ENCODE peak calls at places on chromosome X, in ten cellular contexts. One of them, this sample, is unnamed.

GRCh38 chrX:133185938-133186337 is 32.2 kb downstream of the TFDP3 start:
- DNase-seq in GM20000: no peak
- DNase-seq in epithelial cell of proximal tubule: no peak
- DNase-seq in choroid plexus epithelial cell: no peak
- DNase-seq in GM06990: no peak
- DNase-seq in IMR-90: no peak
- DNase-seq in uterus: no peak
- DNase-seq in HCT116: peak
- DNase-seq in left ventricle myocardium inferior: no peak
- DNase-seq in Caco-2: no peak
- DNase-seq in this sample: peak

GRCh38 chrX:55710701-55711100 is 6.8 kb upstream of the RRAGB start:
- DNase-seq in GM20000: no peak
- DNase-seq in epithelial cell of proximal tubule: peak
- DNase-seq in choroid plexus epithelial cell: peak
- DNase-seq in GM06990: no peak
- DNase-seq in IMR-90: no peak
- DNase-seq in uterus: peak
- DNase-seq in HCT116: no peak
- DNase-seq in left ventricle myocardium inferior: no peak
- DNase-seq in Caco-2: no peak
- DNase-seq in this sample: peak

GRCh38 chrX:13103111-13103913 is 58.9 kb upstream of the FAM9C start:
- DNase-seq in GM20000: no peak
- DNase-seq in epithelial cell of proximal tubule: no peak
- DNase-seq in choroid plexus epithelial cell: no peak
- DNase-seq in GM06990: no peak
- DNase-seq in IMR-90: no peak
- DNase-seq in uterus: no peak
- DNase-seq in HCT116: no peak
- DNase-seq in left ventricle myocardium inferior: no peak
- DNase-seq in Caco-2: no peak
- DNase-seq in this sample: no peak

GRCh38 chrX:48496660-48497059 is 12.1 kb upstream of the PORCN start:
- DNase-seq in GM20000: no peak
- DNase-seq in epithelial cell of proximal tubule: no peak
- DNase-seq in choroid plexus epithelial cell: peak
- DNase-seq in GM06990: no peak
- DNase-seq in IMR-90: peak
- DNase-seq in uterus: no peak
- DNase-seq in HCT116: no peak
- DNase-seq in left ventricle myocardium inferior: no peak
- DNase-seq in Caco-2: no peak
- DNase-seq in this sample: no peak

GRCh38 chrX:113743069-113743468 is 840.8 kb upstream of the HTR2C start:
- DNase-seq in GM20000: no peak
- DNase-seq in epithelial cell of proximal tubule: no peak
- DNase-seq in choroid plexus epithelial cell: no peak
- DNase-seq in GM06990: no peak
- DNase-seq in IMR-90: no peak
- DNase-seq in uterus: no peak
- DNase-seq in HCT116: no peak
- DNase-seq in left ventricle myocardium inferior: no peak
- DNase-seq in Caco-2: no peak
- DNase-seq in this sample: no peak

GRCh38 chrX:102934624-102935023 is 2.4 kb upstream of the RAB40AL start:
- DNase-seq in GM20000: peak
- DNase-seq in epithelial cell of proximal tubule: no peak
- DNase-seq in choroid plexus epithelial cell: peak
- DNase-seq in GM06990: no peak
- DNase-seq in IMR-90: peak
- DNase-seq in uterus: no peak
- DNase-seq in HCT116: no peak
- DNase-seq in left ventricle myocardium inferior: no peak
- DNase-seq in Caco-2: peak
- DNase-seq in this sample: peak

GRCh38 chrX:15761564-15762191 is 23.6 kb downstream of the CA5B start:
- DNase-seq in GM20000: peak
- DNase-seq in epithelial cell of proximal tubule: no peak
- DNase-seq in choroid plexus epithelial cell: peak
- DNase-seq in GM06990: no peak
- DNase-seq in IMR-90: peak
- DNase-seq in uterus: no peak
- DNase-seq in HCT116: no peak
- DNase-seq in left ventricle myocardium inferior: no peak
- DNase-seq in Caco-2: peak
- DNase-seq in this sample: peak

GRCh38 chrX:124342174-124342867 is 4.0 kb upstream of the SH2D1A start:
- DNase-seq in GM20000: no peak
- DNase-seq in epithelial cell of proximal tubule: no peak
- DNase-seq in choroid plexus epithelial cell: no peak
- DNase-seq in GM06990: no peak
- DNase-seq in IMR-90: no peak
- DNase-seq in uterus: no peak
- DNase-seq in HCT116: no peak
- DNase-seq in left ventricle myocardium inferior: no peak
- DNase-seq in Caco-2: no peak
- DNase-seq in this sample: no peak

GRCh38 chrX:17788439-17788838 is 51.1 kb downstream of the SCML1 start:
- DNase-seq in GM20000: peak
- DNase-seq in epithelial cell of proximal tubule: no peak
- DNase-seq in choroid plexus epithelial cell: peak
- DNase-seq in GM06990: no peak
- DNase-seq in IMR-90: peak
- DNase-seq in uterus: peak
- DNase-seq in HCT116: peak
- DNase-seq in left ventricle myocardium inferior: no peak
- DNase-seq in Caco-2: peak
- DNase-seq in this sample: peak

GRCh38 chrX:127085939-127086338 is 266.4 kb downstream of the PRR32 start:
- DNase-seq in GM20000: no peak
- DNase-seq in epithelial cell of proximal tubule: no peak
- DNase-seq in choroid plexus epithelial cell: no peak
- DNase-seq in GM06990: no peak
- DNase-seq in IMR-90: no peak
- DNase-seq in uterus: no peak
- DNase-seq in HCT116: no peak
- DNase-seq in left ventricle myocardium inferior: no peak
- DNase-seq in Caco-2: no peak
- DNase-seq in this sample: no peak

GRCh38 chrX:29478336-29479069 is 736.9 kb upstream of the MAGEB2 start:
- DNase-seq in GM20000: peak
- DNase-seq in epithelial cell of proximal tubule: no peak
- DNase-seq in choroid plexus epithelial cell: peak
- DNase-seq in GM06990: peak
- DNase-seq in IMR-90: peak
- DNase-seq in uterus: no peak
- DNase-seq in HCT116: peak
- DNase-seq in left ventricle myocardium inferior: no peak
- DNase-seq in Caco-2: peak
- DNase-seq in this sample: peak

GRCh38 chrX:103376979-103377324 is 614 bp downstream of the BEX3 start:
- DNase-seq in GM20000: no peak
- DNase-seq in epithelial cell of proximal tubule: no peak
- DNase-seq in choroid plexus epithelial cell: peak
- DNase-seq in GM06990: no peak
- DNase-seq in IMR-90: peak
- DNase-seq in uterus: peak
- DNase-seq in HCT116: no peak
- DNase-seq in left ventricle myocardium inferior: no peak
- DNase-seq in Caco-2: peak
- DNase-seq in this sample: no peak

GRCh38 chrX:23287191-23287764 is 47.4 kb upstream of the PTCHD1 start:
- DNase-seq in GM20000: no peak
- DNase-seq in epithelial cell of proximal tubule: peak
- DNase-seq in choroid plexus epithelial cell: no peak
- DNase-seq in GM06990: no peak
- DNase-seq in IMR-90: no peak
- DNase-seq in uterus: no peak
- DNase-seq in HCT116: no peak
- DNase-seq in left ventricle myocardium inferior: no peak
- DNase-seq in Caco-2: no peak
- DNase-seq in this sample: no peak

DNA sequence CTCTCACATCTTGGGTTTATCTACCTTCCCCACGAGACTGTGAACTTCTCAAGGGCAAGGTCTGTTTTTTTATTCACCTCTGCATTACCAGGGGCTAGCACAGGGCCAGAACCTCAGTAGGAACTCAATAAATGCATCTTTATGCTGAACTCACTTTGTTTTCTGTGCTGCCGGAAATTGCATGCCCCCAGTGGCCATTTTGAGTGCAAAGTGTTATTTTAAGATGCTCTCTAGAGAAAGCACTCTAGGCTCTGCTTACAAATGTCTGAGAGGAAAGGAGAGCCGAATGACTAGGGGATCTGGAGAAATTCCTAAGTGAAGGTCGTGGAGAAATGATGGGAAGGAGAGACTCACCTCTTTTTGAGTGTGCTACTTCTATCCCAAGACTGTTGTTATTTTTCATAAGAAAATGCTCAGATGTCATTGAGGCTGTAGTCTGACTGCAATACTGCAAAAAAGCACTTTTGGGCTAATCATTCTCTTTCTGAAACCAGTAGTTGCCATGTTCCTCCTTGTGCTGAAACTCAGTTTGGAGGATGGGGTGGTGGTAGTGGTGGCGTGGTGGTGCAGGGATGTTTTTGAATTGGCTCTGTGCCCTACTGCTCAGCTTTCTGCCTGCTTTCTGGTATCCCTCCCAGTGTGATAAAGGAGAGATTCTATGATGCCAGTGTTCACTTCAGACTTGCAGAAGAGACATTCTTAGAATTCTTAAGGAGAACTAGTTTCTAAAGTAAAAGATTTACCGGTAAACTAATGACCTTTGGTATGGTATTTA is 41.3 kb downstream of the DOCK11 start:
- DNase-seq in GM20000: peak
- DNase-seq in epithelial cell of proximal tubule: no peak
- DNase-seq in choroid plexus epithelial cell: peak
- DNase-seq in GM06990: peak
- DNase-seq in IMR-90: peak
- DNase-seq in uterus: no peak
- DNase-seq in HCT116: no peak
- DNase-seq in left ventricle myocardium inferior: no peak
- DNase-seq in Caco-2: peak
- DNase-seq in this sample: peak
- TF ChIP-seq CTCF in GM20000: peak
- TF ChIP-seq CTCF in epithelial cell of proximal tubule: peak
- TF ChIP-seq CTCF in choroid plexus epithelial cell: peak
- TF ChIP-seq CTCF in GM06990: peak
- TF ChIP-seq CTCF in IMR-90: peak
- TF ChIP-seq CTCF in uterus: peak
- TF ChIP-seq CTCF in HCT116: no peak
- TF ChIP-seq CTCF in left ventricle myocardium inferior: peak
- TF ChIP-seq CTCF in Caco-2: peak
- TF ChIP-seq CTCF in this sample: no peak

GRCh38 chrX:135629342-135629741 is 84.1 kb upstream of the CT45A1 start:
- DNase-seq in GM20000: no peak
- DNase-seq in epithelial cell of proximal tubule: no peak
- DNase-seq in choroid plexus epithelial cell: no peak
- DNase-seq in GM06990: no peak
- DNase-seq in IMR-90: no peak
- DNase-seq in uterus: no peak
- DNase-seq in HCT116: no peak
- DNase-seq in left ventricle myocardium inferior: no peak
- DNase-seq in Caco-2: peak
- DNase-seq in this sample: no peak

GRCh38 chrX:135625995-135626394 is 87.4 kb upstream of the CT45A1 start:
- DNase-seq in GM20000: no peak
- DNase-seq in epithelial cell of proximal tubule: no peak
- DNase-seq in choroid plexus epithelial cell: peak
- DNase-seq in GM06990: no peak
- DNase-seq in IMR-90: no peak
- DNase-seq in uterus: no peak
- DNase-seq in HCT116: peak
- DNase-seq in left ventricle myocardium inferior: no peak
- DNase-seq in Caco-2: peak
- DNase-seq in this sample: peak
- TF ChIP-seq CTCF in GM20000: no peak
- TF ChIP-seq CTCF in epithelial cell of proximal tubule: peak
- TF ChIP-seq CTCF in choroid plexus epithelial cell: peak
- TF ChIP-seq CTCF in GM06990: peak
- TF ChIP-seq CTCF in IMR-90: peak
- TF ChIP-seq CTCF in uterus: no peak
- TF ChIP-seq CTCF in HCT116: peak
- TF ChIP-seq CTCF in left ventricle myocardium inferior: peak
- TF ChIP-seq CTCF in Caco-2: no peak
- TF ChIP-seq CTCF in this sample: peak

GRCh38 chrX:25721564-25721963 is 416.6 kb upstream of the MAGEB18 start:
- DNase-seq in GM20000: no peak
- DNase-seq in epithelial cell of proximal tubule: no peak
- DNase-seq in choroid plexus epithelial cell: peak
- DNase-seq in GM06990: no peak
- DNase-seq in IMR-90: no peak
- DNase-seq in uterus: no peak
- DNase-seq in HCT116: no peak
- DNase-seq in left ventricle myocardium inferior: no peak
- DNase-seq in Caco-2: peak
- DNase-seq in this sample: no peak
- TF ChIP-seq CTCF in GM20000: no peak
- TF ChIP-seq CTCF in epithelial cell of proximal tubule: peak
- TF ChIP-seq CTCF in choroid plexus epithelial cell: peak
- TF ChIP-seq CTCF in GM06990: peak
- TF ChIP-seq CTCF in IMR-90: peak
- TF ChIP-seq CTCF in uterus: no peak
- TF ChIP-seq CTCF in HCT116: no peak
- TF ChIP-seq CTCF in left ventricle myocardium inferior: peak
- TF ChIP-seq CTCF in Caco-2: peak
- TF ChIP-seq CTCF in this sample: no peak

GRCh38 chrX:19810809-19811208 is 76.6 kb downstream of the SH3KBP1 start:
- DNase-seq in GM20000: no peak
- DNase-seq in epithelial cell of proximal tubule: no peak
- DNase-seq in choroid plexus epithelial cell: peak
- DNase-seq in GM06990: no peak
- DNase-seq in IMR-90: peak
- DNase-seq in uterus: no peak
- DNase-seq in HCT116: no peak
- DNase-seq in left ventricle myocardium inferior: no peak
- DNase-seq in Caco-2: no peak
- DNase-seq in this sample: no peak

GRCh38 chrX:19810370-19810769 is 77.0 kb downstream of the SH3KBP1 start:
- DNase-seq in GM20000: no peak
- DNase-seq in epithelial cell of proximal tubule: no peak
- DNase-seq in choroid plexus epithelial cell: no peak
- DNase-seq in GM06990: no peak
- DNase-seq in IMR-90: no peak
- DNase-seq in uterus: no peak
- DNase-seq in HCT116: no peak
- DNase-seq in left ventricle myocardium inferior: no peak
- DNase-seq in Caco-2: no peak
- DNase-seq in this sample: no peak

GRCh38 chrX:19811807-19812604 is 75.4 kb downstream of the SH3KBP1 start:
- DNase-seq in GM20000: no peak
- DNase-seq in epithelial cell of proximal tubule: no peak
- DNase-seq in choroid plexus epithelial cell: peak
- DNase-seq in GM06990: peak
- DNase-seq in IMR-90: peak
- DNase-seq in uterus: no peak
- DNase-seq in HCT116: no peak
- DNase-seq in left ventricle myocardium inferior: no peak
- DNase-seq in Caco-2: no peak
- DNase-seq in this sample: no peak

GRCh38 chrX:19814778-19815177 is 72.6 kb downstream of the SH3KBP1 start:
- DNase-seq in GM20000: no peak
- DNase-seq in epithelial cell of proximal tubule: no peak
- DNase-seq in choroid plexus epithelial cell: no peak
- DNase-seq in GM06990: no peak
- DNase-seq in IMR-90: no peak
- DNase-seq in uterus: no peak
- DNase-seq in HCT116: no peak
- DNase-seq in left ventricle myocardium inferior: no peak
- DNase-seq in Caco-2: no peak
- DNase-seq in this sample: no peak

GRCh38 chrX:19814240-19814639 is 73.2 kb downstream of the SH3KBP1 start:
- DNase-seq in GM20000: no peak
- DNase-seq in epithelial cell of proximal tubule: no peak
- DNase-seq in choroid plexus epithelial cell: no peak
- DNase-seq in GM06990: no peak
- DNase-seq in IMR-90: no peak
- DNase-seq in uterus: no peak
- DNase-seq in HCT116: no peak
- DNase-seq in left ventricle myocardium inferior: no peak
- DNase-seq in Caco-2: peak
- DNase-seq in this sample: no peak
- TF ChIP-seq CTCF in GM20000: no peak
- TF ChIP-seq CTCF in epithelial cell of proximal tubule: no peak
- TF ChIP-seq CTCF in choroid plexus epithelial cell: no peak
- TF ChIP-seq CTCF in GM06990: no peak
- TF ChIP-seq CTCF in IMR-90: no peak
- TF ChIP-seq CTCF in uterus: no peak
- TF ChIP-seq CTCF in HCT116: no peak
- TF ChIP-seq CTCF in left ventricle myocardium inferior: no peak
- TF ChIP-seq CTCF in Caco-2: no peak
- TF ChIP-seq CTCF in this sample: no peak

This sample was measured in Calu3.